ENCODE peak calls at places on chromosomes 1 and 21, in five cellular contexts. Y is H1, G is GM12891, L is HepG2, F is K562. K is an unnamed sample.

GRCh38 chr1:91683598-91683951 is 182.9 kb downstream of the CDC7 start:
- DNase-seq in G (no peak), Y (peak; percentile 25), F (no peak), L (no peak), K (no peak)

GRCh38 chr1:94063379-94063778 is 57.6 kb downstream of the ABCA4 start:
- DNase-seq in Y (no peak), L (peak; percentile 76), F (no peak), G (no peak), K (no peak)

GRCh38 chr21:15904389-15904788 is 174.6 kb downstream of the USP25 start:
- DNase-seq in F (no peak), G (no peak), Y (no peak), L (no peak), K (no peak)

GRCh38 chr1:172585861-172586260 is 52.9 kb downstream of the SUCO start:
- DNase-seq in G (no peak), Y (no peak), L (no peak), F (no peak), K (no peak)

GRCh38 chr21:37700641-37701202 is 215.5 kb downstream of the KCNJ6 start:
- DNase-seq in L (peak; percentile 48), Y (peak; percentile 33), G (peak; percentile 60), F (peak; percentile 79), K (peak; percentile 43)

GRCh38 chr1:101257500-101258325 is 20.9 kb downstream of the S1PR1 start:
- DNase-seq in L (peak; percentile 91), F (no peak), G (no peak), Y (no peak), K (no peak)

GRCh38 chr1:68384321-68384813 is 65.4 kb downstream of the RPE65 start:
- DNase-seq in Y (peak; percentile 10), G (no peak), F (no peak), L (peak; percentile 11), K (no peak)

GRCh38 chr1:203039609-203040517 is 13.6 kb downstream of the PPFIA4 start:
- DNase-seq in G (no peak), L (no peak), Y (no peak), F (peak; percentile 40), K (no peak)

GRCh38 chr1:232589809-232590741 is 39.9 kb downstream of the SIPA1L2 start:
- DNase-seq in L (no peak), G (no peak), F (no peak), Y (no peak), K (no peak)

GRCh38 chr21:26818911-26819310 is 26.3 kb downstream of the ADAMTS1 start:
- DNase-seq in L (no peak), G (no peak), Y (no peak), F (no peak), K (no peak)

GRCh38 chr1:39103321-39104157 is 77.4 kb downstream of the NDUFS5 start:
- DNase-seq in Y (no peak), L (no peak), G (no peak), F (no peak), K (no peak)

GRCh38 chr1:39105841-39106765 is 80.0 kb downstream of the NDUFS5 start:
- DNase-seq in L (peak; percentile 69), F (peak; percentile 73), G (no peak), Y (no peak), K (no peak)

GRCh38 chr1:39104158-39105060 is 78.3 kb downstream of the NDUFS5 start:
- DNase-seq in L (no peak), F (no peak), Y (no peak), G (no peak), K (no peak)

GRCh38 chr1:39105061-39105840 is 79.1 kb downstream of the NDUFS5 start:
- DNase-seq in Y (no peak), F (peak; percentile 91), G (peak; percentile 56), L (no peak), K (peak; percentile 70)

GRCh38 chr1:39102537-39103320 is 76.6 kb downstream of the NDUFS5 start:
- DNase-seq in F (peak; percentile 66), L (peak; percentile 53), G (peak; percentile 57), Y (no peak), K (peak; percentile 53)
- TF ChIP-seq TAF1 in F (no peak), L (no peak), G (no peak), Y (peak; percentile 22), K (no peak)

GRCh38 chr1:22665752-22666151 is 12.7 kb downstream of the C1QB start:
- DNase-seq in Y (no peak), L (no peak), G (no peak), F (peak; percentile 65), K (no peak)
- TF ChIP-seq TAF1 in Y (no peak), L (no peak), G (no peak), F (no peak), K (no peak)

DNA sequence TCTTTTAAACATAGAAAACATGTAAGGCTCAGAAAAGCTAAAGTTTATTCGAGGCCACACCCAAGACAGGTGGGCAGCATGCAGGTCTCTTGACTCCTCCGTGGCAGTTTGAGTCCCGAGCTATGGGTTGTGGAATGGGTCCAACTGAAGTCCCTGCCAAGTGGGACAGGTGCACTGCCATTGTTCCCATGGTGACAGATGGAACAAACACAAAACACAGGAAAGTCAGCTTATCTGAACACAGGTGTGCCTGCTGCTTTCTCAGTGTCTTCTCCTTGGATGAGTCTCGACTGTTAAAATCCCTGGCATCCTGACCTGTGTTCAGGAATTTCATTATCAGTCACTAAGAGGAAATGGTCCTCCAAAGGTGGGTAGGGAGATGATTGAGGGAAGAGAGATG is 99.0 kb upstream of the RAB4A start:
- DNase-seq in G (no peak), Y (no peak), L (no peak), F (no peak), K (no peak)
- TF ChIP-seq TAF1 in G (no peak), Y (no peak), L (no peak), F (no peak), K (no peak)

GRCh38 chr1:10686404-10687040 is 109.9 kb downstream of the CASZ1 start:
- DNase-seq in F (no peak), Y (no peak), L (peak; percentile 71), G (no peak), K (no peak)
- TF ChIP-seq TAF1 in F (no peak), Y (no peak), L (no peak), G (no peak), K (no peak)

DNA sequence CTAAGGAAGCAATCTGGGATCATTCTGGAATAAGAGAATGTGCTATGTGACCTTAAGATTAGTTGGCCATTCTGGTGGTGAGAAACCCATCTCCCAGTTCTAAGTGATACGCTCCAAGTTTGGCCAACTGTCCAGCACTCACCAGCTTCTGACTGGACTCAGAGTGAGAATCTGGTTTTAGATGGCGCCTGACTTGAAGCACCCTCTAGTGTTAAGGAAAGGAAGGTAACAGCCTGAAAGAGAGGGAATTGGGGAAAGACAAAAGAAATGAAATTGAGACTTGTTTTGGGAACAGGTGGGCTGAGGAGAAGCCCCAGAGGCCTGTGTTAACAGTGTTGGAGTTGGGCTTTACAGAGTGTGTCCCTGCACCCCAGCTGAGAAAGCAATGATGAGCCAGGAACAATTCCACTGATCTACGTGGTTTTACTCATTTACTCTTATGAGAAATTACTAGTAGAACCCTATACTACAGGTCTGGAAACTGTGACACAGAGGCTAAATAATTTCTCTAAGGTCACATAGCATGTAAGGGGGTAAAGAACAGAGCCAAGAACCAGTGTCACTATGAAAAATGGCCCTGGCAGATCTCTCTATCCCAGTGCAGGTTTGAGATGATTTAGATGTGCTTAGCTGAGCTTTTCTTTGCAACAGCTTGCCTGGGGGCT is 9.3 kb upstream of the FCAMR start:
- DNase-seq in F (peak; percentile 38), G (no peak), Y (no peak), L (peak; percentile 40), K (no peak)
- TF ChIP-seq TAF1 in F (no peak), G (no peak), Y (no peak), L (no peak), K (no peak)

DNA sequence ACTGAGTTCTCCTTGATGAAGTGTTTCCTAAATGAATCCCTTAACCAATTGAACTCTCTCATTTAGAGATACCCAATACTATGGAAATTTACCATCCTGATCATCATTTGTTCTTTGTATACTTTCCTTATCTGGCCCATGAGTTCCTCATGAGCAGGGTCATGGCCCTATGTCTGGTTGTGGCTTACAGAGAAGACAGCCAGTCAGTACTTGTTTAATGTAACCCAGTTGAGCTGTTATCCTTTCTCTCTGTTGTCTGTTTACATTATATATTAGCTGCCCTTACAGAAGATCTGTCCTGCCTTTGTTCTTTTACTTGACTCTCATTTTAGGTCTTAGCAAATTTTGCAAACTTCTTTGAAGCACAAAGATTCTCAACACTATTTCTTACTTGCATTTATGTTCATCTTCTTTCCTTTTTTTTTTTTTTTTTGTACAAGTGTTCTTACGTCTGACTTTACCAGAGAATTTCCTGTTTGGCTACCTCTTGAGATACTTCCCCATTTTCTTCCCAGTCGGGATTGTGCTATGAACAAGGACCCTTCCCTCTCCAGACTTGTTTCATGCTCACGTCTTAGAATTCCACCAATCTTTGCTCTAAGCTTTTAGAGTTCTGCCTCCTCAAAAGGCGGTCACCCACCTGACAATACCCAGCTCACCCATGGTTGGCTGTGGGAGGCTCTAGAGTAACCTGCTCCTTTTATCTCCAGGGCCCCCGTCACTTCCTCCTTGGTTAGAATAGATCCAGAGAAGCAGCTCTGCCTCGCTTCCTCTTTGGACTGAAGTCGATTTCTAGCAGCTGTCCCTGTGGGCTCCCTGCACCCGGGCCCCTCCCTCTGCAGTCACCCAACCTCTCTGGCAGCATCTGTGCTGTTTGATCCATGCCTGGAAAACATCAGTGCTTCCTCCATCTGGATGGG is 53.6 kb upstream of the RUNX1 start:
- DNase-seq in Y (no peak), F (peak; percentile 39), L (peak; percentile 48), G (peak; percentile 37), K (peak; percentile 15)
- TF ChIP-seq TAF1 in Y (no peak), F (no peak), L (no peak), G (no peak), K (no peak)

GRCh38 chr1:21175324-21175669 is 1.4 kb downstream of the EIF4G3 start:
- DNase-seq in Y (no peak), F (no peak), L (no peak), G (no peak), K (no peak)
- TF ChIP-seq TAF1 in Y (no peak), F (no peak), L (no peak), G (no peak), K (no peak)

GRCh38 chr1:55127827-55128343 is 87.3 kb downstream of the USP24 start:
- DNase-seq in L (no peak), G (no peak), F (no peak), Y (no peak), K (no peak)
- TF ChIP-seq TAF1 in L (no peak), G (no peak), F (no peak), Y (no peak), K (no peak)

K was measured in GM12892.